ENCODE peak calls at places on chromosome 7, in five cellular contexts. Q is head of caudate nucleus, I is psoas muscle, P is RCC 7860, O is T-helper 22 cell. L is an unnamed sample.

GRCh38 chr7:129925416-129926002 is 27.3 kb downstream of the UBE2H start:
- DNase-seq in Q (no peak), I (no peak), P (no peak), O (no peak), L (no peak)

GRCh38 chr7:45103958-45104843 is 7.3 kb downstream of the TBRG4 start:
- DNase-seq in Q (no peak), I (peak; percentile 53), P (no peak), O (no peak), L (no peak)

GRCh38 chr7:1558181-1558811 is 2.3 kb upstream of the TMEM184A start:
- DNase-seq in Q (no peak), I (peak; percentile 79), P (no peak), O (no peak), L (no peak)

GRCh38 chr7:155458317-155459132 is 596 bp downstream of the EN2 start:
- DNase-seq in Q (no peak), I (no peak), P (no peak), O (no peak), L (no peak)

GRCh38 chr7:45889367-45890067 is 1.2 kb downstream of the IGFBP1 start:
- DNase-seq in Q (no peak), I (no peak), P (no peak), O (no peak), L (no peak)

GRCh38 chr7:33807779-33808482 is 97.4 kb upstream of the BMPER start:
- DNase-seq in Q (no peak), I (no peak), P (peak; percentile 90), O (no peak), L (no peak)

GRCh38 chr7:95919574-95919973 is 147.2 kb downstream of the DYNC1I1 start:
- DNase-seq in Q (no peak), I (no peak), P (no peak), O (no peak), L (no peak)

GRCh38 chr7:37284285-37284684 is 164.4 kb downstream of the ELMO1 start:
- DNase-seq in Q (no peak), I (no peak), P (no peak), O (no peak), L (no peak)

GRCh38 chr7:148588168-148588890 is 2.2 kb upstream of the C7orf33 start:
- DNase-seq in Q (no peak), I (no peak), P (no peak), O (no peak), L (no peak)

GRCh38 chr7:41994746-41995110 is 242.3 kb downstream of the GLI3 start:
- DNase-seq in Q (no peak), I (no peak), P (no peak), O (no peak), L (no peak)

GRCh38 chr7:106504620-106505019 is 156.3 kb downstream of the CCDC71L start:
- DNase-seq in Q (no peak), I (no peak), P (peak; percentile 49), O (no peak), L (no peak)

GRCh38 chr7:57203161-57203791 is 71.0 kb upstream of the ZNF479 start:
- DNase-seq in Q (no peak), I (no peak), P (no peak), O (no peak), L (no peak)

GRCh38 chr7:23117841-23118240 is 12.3 kb downstream of the KLHL7 start:
- DNase-seq in Q (no peak), I (no peak), P (no peak), O (no peak), L (no peak)

GRCh38 chr7:151012921-151013347 is 11.4 kb downstream of the ATG9B start:
- DNase-seq in Q (no peak), I (no peak), P (no peak), O (no peak), L (no peak)

GRCh38 chr7:120996333-120996982 is 7.9 kb downstream of the CPED1 start:
- DNase-seq in Q (no peak), I (no peak), P (peak; percentile 66), O (no peak), L (peak; percentile 34)

GRCh38 chr7:108093341-108093740 is 36.8 kb downstream of the LAMB4 start:
- DNase-seq in Q (no peak), I (no peak), P (no peak), O (no peak), L (no peak)

GRCh38 chr7:104264281-104264680 is 56.5 kb upstream of the ORC5 start:
- DNase-seq in Q (no peak), I (no peak), P (no peak), O (no peak), L (no peak)

GRCh38 chr7:37211097-37211496 is 237.6 kb downstream of the ELMO1 start:
- DNase-seq in Q (no peak), I (peak; percentile 78), P (no peak), O (no peak), L (no peak)

GRCh38 chr7:101705327-101705726 is 76.2 kb upstream of the MYL10 start:
- DNase-seq in Q (no peak), I (no peak), P (no peak), O (no peak), L (no peak)

GRCh38 chr7:110058401-110058800 is 1032.5 kb upstream of the LRRN3 start:
- DNase-seq in Q (no peak), I (no peak), P (no peak), O (no peak), L (no peak)

GRCh38 chr7:65722361-65722792 is 150.5 kb upstream of the VKORC1L1 start:
- DNase-seq in Q (peak; percentile 22), I (peak; percentile 59), P (peak; percentile 22), O (peak; percentile 39), L (no peak)

GRCh38 chr7:76106893-76107292 is 59.0 kb downstream of the MDH2 start:
- DNase-seq in Q (no peak), I (no peak), P (no peak), O (no peak), L (no peak)

GRCh38 chr7:70569335-70569819 is 562.6 kb upstream of the GALNT17 start:
- DNase-seq in Q (no peak), I (no peak), P (peak; percentile 64), O (no peak), L (no peak)

GRCh38 chr7:30851651-30852359 is 59.8 kb upstream of the AQP1 start:
- DNase-seq in Q (no peak), I (no peak), P (no peak), O (no peak), L (no peak)

GRCh38 chr7:37495574-37496184 is 47.0 kb upstream of the ELMO1 start:
- DNase-seq in Q (no peak), I (no peak), P (no peak), O (no peak), L (no peak)

GRCh38 chr7:5425507-5426225 is 2.0 kb upstream of the TNRC18 start:
- DNase-seq in Q (peak; percentile 69), I (peak; percentile 83), P (peak; percentile 76), O (no peak), L (peak; percentile 71)

GRCh38 chr7:119271147-119271779 is 1001.7 kb upstream of the KCND2 start:
- DNase-seq in Q (no peak), I (no peak), P (no peak), O (no peak), L (no peak)

GRCh38 chr7:20343954-20344353 is 13.3 kb downstream of the ITGB8 start:
- DNase-seq in Q (no peak), I (no peak), P (no peak), O (no peak), L (no peak)

GRCh38 chr7:131218727-131219128 is 108.9 kb upstream of the MKLN1 start:
- DNase-seq in Q (no peak), I (no peak), P (no peak), O (no peak), L (peak; percentile 12)

GRCh38 chr7:129556607-129557120 is 54.3 kb downstream of the SMKR1 start:
- DNase-seq in Q (no peak), I (no peak), P (no peak), O (no peak), L (no peak)

GRCh38 chr7:28539289-28539981 is 127.1 kb downstream of the CREB5 start:
- DNase-seq in Q (no peak), I (no peak), P (no peak), O (no peak), L (no peak)

GRCh38 chr7:6385110-6385792 is 62.5 kb downstream of the DAGLB start:
- DNase-seq in Q (no peak), I (no peak), P (peak; percentile 92), O (no peak), L (no peak)

GRCh38 chr7:373818-374705 is 84.1 kb downstream of the FOXL3 start:
- DNase-seq in Q (no peak), I (peak; percentile 19), P (no peak), O (no peak), L (no peak)

GRCh38 chr7:29105191-29105590 is 41.1 kb downstream of the CPVL start:
- DNase-seq in Q (no peak), I (no peak), P (no peak), O (no peak), L (no peak)

GRCh38 chr7:142868881-142869415 is 14.1 kb downstream of the EPHB6 start:
- DNase-seq in Q (no peak), I (peak; percentile 36), P (no peak), O (no peak), L (no peak)

GRCh38 chr7:104093127-104093526 is 103.7 kb upstream of the RELN start:
- DNase-seq in Q (no peak), I (no peak), P (no peak), O (no peak), L (no peak)

L was measured in CMK.